ENCODE peak calls at places on chromosomes 6 and 20, in ten cellular contexts. One of them, this sample, is unnamed.

GRCh38 chr6:149938571-149939462 is 3.0 kb upstream of the ULBP2 start:
- DNase-seq in Peyer's patch: peak; percentile 45
- DNase-seq in small intestine: peak; percentile 23
- DNase-seq in thyroid gland: peak; percentile 21
- DNase-seq in lower lobe of right lung: no peak
- DNase-seq in H1: peak; percentile 57
- DNase-seq in GM23338: no peak
- DNase-seq in adrenal gland: peak; percentile 25
- DNase-seq in CD8-positive, alpha-beta T cell: no peak
- DNase-seq in left lung: peak; percentile 77
- DNase-seq in this sample: peak; percentile 62

GRCh38 chr20:61934716-61935530 is 130.8 kb downstream of the TAF4 start:
- DNase-seq in CD8-positive, alpha-beta T cell: no peak
- DNase-seq in lower lobe of right lung: peak; percentile 25
- DNase-seq in H1: peak; percentile 47
- DNase-seq in left lung: peak; percentile 47
- DNase-seq in Peyer's patch: no peak
- DNase-seq in GM23338: no peak
- DNase-seq in small intestine: no peak
- DNase-seq in thyroid gland: no peak
- DNase-seq in adrenal gland: peak; percentile 3
- DNase-seq in this sample: no peak

GRCh38 chr6:19669206-19669605 is 168.0 kb upstream of the ID4 start:
- DNase-seq in GM23338: no peak
- DNase-seq in left lung: no peak
- DNase-seq in Peyer's patch: no peak
- DNase-seq in thyroid gland: no peak
- DNase-seq in CD8-positive, alpha-beta T cell: no peak
- DNase-seq in adrenal gland: no peak
- DNase-seq in small intestine: no peak
- DNase-seq in H1: no peak
- DNase-seq in lower lobe of right lung: no peak
- DNase-seq in this sample: no peak

GRCh38 chr6:130696806-130697205 is 130.4 kb upstream of the SMLR1 start:
- DNase-seq in CD8-positive, alpha-beta T cell: no peak
- DNase-seq in thyroid gland: no peak
- DNase-seq in GM23338: no peak
- DNase-seq in small intestine: no peak
- DNase-seq in Peyer's patch: no peak
- DNase-seq in lower lobe of right lung: no peak
- DNase-seq in H1: no peak
- DNase-seq in left lung: no peak
- DNase-seq in adrenal gland: no peak
- DNase-seq in this sample: no peak

GRCh38 chr6:25229671-25230321 is 49.4 kb upstream of the CARMIL1 start:
- DNase-seq in H1: no peak
- DNase-seq in CD8-positive, alpha-beta T cell: no peak
- DNase-seq in adrenal gland: no peak
- DNase-seq in GM23338: no peak
- DNase-seq in Peyer's patch: no peak
- DNase-seq in small intestine: no peak
- DNase-seq in thyroid gland: no peak
- DNase-seq in lower lobe of right lung: no peak
- DNase-seq in left lung: no peak
- DNase-seq in this sample: no peak

GRCh38 chr6:141483561-141484061 is 649.1 kb upstream of the GJE1 start:
- DNase-seq in left lung: no peak
- DNase-seq in adrenal gland: peak; percentile 22
- DNase-seq in Peyer's patch: peak; percentile 64
- DNase-seq in lower lobe of right lung: no peak
- DNase-seq in small intestine: peak; percentile 63
- DNase-seq in CD8-positive, alpha-beta T cell: peak; percentile 15
- DNase-seq in H1: no peak
- DNase-seq in thyroid gland: no peak
- DNase-seq in GM23338: no peak
- DNase-seq in this sample: peak; percentile 85

GRCh38 chr6:30500421-30501069 is 11.2 kb downstream of the HLA-E start:
- DNase-seq in thyroid gland: no peak
- DNase-seq in H1: no peak
- DNase-seq in left lung: no peak
- DNase-seq in Peyer's patch: peak; percentile 52
- DNase-seq in lower lobe of right lung: no peak
- DNase-seq in CD8-positive, alpha-beta T cell: no peak
- DNase-seq in adrenal gland: no peak
- DNase-seq in GM23338: no peak
- DNase-seq in small intestine: no peak
- DNase-seq in this sample: no peak

GRCh38 chr6:150370112-150370511 is 1.3 kb downstream of the IYD start:
- DNase-seq in adrenal gland: no peak
- DNase-seq in H1: no peak
- DNase-seq in GM23338: no peak
- DNase-seq in small intestine: no peak
- DNase-seq in left lung: no peak
- DNase-seq in CD8-positive, alpha-beta T cell: no peak
- DNase-seq in Peyer's patch: no peak
- DNase-seq in thyroid gland: no peak
- DNase-seq in lower lobe of right lung: no peak
- DNase-seq in this sample: no peak

GRCh38 chr6:127190552-127190951 is 72.1 kb downstream of the RSPO3 start:
- DNase-seq in left lung: no peak
- DNase-seq in H1: no peak
- DNase-seq in GM23338: peak; percentile 52
- DNase-seq in thyroid gland: no peak
- DNase-seq in lower lobe of right lung: no peak
- DNase-seq in Peyer's patch: no peak
- DNase-seq in adrenal gland: no peak
- DNase-seq in small intestine: peak; percentile 6
- DNase-seq in CD8-positive, alpha-beta T cell: no peak
- DNase-seq in this sample: no peak

GRCh38 chr20:41098703-41099250 is 38.6 kb upstream of the PLCG1 start:
- DNase-seq in small intestine: no peak
- DNase-seq in H1: no peak
- DNase-seq in GM23338: no peak
- DNase-seq in lower lobe of right lung: no peak
- DNase-seq in CD8-positive, alpha-beta T cell: no peak
- DNase-seq in left lung: no peak
- DNase-seq in Peyer's patch: no peak
- DNase-seq in adrenal gland: no peak
- DNase-seq in thyroid gland: no peak
- DNase-seq in this sample: no peak

GRCh38 chr6:168985705-168986104 is 267.9 kb downstream of the THBS2 start:
- DNase-seq in GM23338: no peak
- DNase-seq in CD8-positive, alpha-beta T cell: no peak
- DNase-seq in adrenal gland: no peak
- DNase-seq in H1: no peak
- DNase-seq in thyroid gland: no peak
- DNase-seq in lower lobe of right lung: no peak
- DNase-seq in left lung: no peak
- DNase-seq in Peyer's patch: no peak
- DNase-seq in small intestine: no peak
- DNase-seq in this sample: no peak

GRCh38 chr6:108592371-108593337 is 31.9 kb downstream of the FOXO3 start:
- DNase-seq in small intestine: peak; percentile 59
- DNase-seq in Peyer's patch: peak; percentile 85
- DNase-seq in adrenal gland: no peak
- DNase-seq in CD8-positive, alpha-beta T cell: peak; percentile 25
- DNase-seq in H1: no peak
- DNase-seq in left lung: no peak
- DNase-seq in GM23338: peak; percentile 35
- DNase-seq in lower lobe of right lung: no peak
- DNase-seq in thyroid gland: no peak
- DNase-seq in this sample: peak; percentile 67

DNA sequence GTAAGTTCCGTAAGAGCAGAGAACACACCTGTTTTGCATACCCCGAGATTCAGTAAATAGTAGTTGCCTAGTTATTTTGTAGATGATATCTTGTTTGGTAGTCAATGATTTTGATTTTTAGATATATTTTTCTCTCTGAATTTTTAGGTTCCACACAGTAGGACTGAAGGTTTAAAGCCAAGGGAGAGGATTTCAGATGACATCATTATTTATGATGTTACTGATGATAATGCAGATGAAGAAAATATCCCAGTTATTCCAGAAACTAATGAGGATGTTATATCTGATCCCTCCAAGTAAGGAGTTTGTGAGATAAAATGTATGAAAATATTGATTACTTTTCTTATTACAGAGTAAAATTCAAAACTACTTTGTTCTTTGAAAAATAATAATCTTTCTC is 22.6 kb downstream of the HSF2 start:
- DNase-seq in Peyer's patch: no peak
- DNase-seq in CD8-positive, alpha-beta T cell: no peak
- DNase-seq in GM23338: no peak
- DNase-seq in adrenal gland: no peak
- DNase-seq in small intestine: no peak
- DNase-seq in lower lobe of right lung: no peak
- DNase-seq in H1: no peak
- DNase-seq in left lung: no peak
- DNase-seq in thyroid gland: no peak
- DNase-seq in this sample: no peak
- H3K4me1 ChIP-seq in Peyer's patch: no peaks in the 10 kb centered on the region
- H3K4me1 ChIP-seq in CD8-positive, alpha-beta T cell: no peaks in the 10 kb centered on the region
- H3K4me1 ChIP-seq in GM23338: no peaks in the 10 kb centered on the region
- H3K4me1 ChIP-seq in adrenal gland: peaks cover 7% of the 10 kb centered on the region
- H3K4me1 ChIP-seq in small intestine: no peaks in the 10 kb centered on the region
- H3K4me1 ChIP-seq in lower lobe of right lung: no peaks in the 10 kb centered on the region
- H3K4me1 ChIP-seq in H1: no peaks in the 10 kb centered on the region
- H3K4me1 ChIP-seq in left lung: no peaks in the 10 kb centered on the region
- H3K4me1 ChIP-seq in thyroid gland: no peaks in the 10 kb centered on the region
- H3K4me1 ChIP-seq in this sample: no peaks in the 10 kb centered on the region

GRCh38 chr6:75201076-75201475 is 4.8 kb downstream of the COL12A1 start:
- DNase-seq in CD8-positive, alpha-beta T cell: no peak
- DNase-seq in H1: no peak
- DNase-seq in small intestine: no peak
- DNase-seq in left lung: no peak
- DNase-seq in lower lobe of right lung: no peak
- DNase-seq in GM23338: no peak
- DNase-seq in adrenal gland: no peak
- DNase-seq in Peyer's patch: no peak
- DNase-seq in thyroid gland: no peak
- DNase-seq in this sample: no peak
- H3K4me1 ChIP-seq in CD8-positive, alpha-beta T cell: peaks cover 23% of the 10 kb centered on the region
- H3K4me1 ChIP-seq in H1: no peaks in the 10 kb centered on the region
- H3K4me1 ChIP-seq in small intestine: peaks cover 2% of the 10 kb centered on the region
- H3K4me1 ChIP-seq in left lung: peaks cover 9% of the 10 kb centered on the region
- H3K4me1 ChIP-seq in lower lobe of right lung: peaks cover 26% of the 10 kb centered on the region
- H3K4me1 ChIP-seq in GM23338: peaks cover 16% of the 10 kb centered on the region
- H3K4me1 ChIP-seq in adrenal gland: peaks cover 9% of the 10 kb centered on the region
- H3K4me1 ChIP-seq in Peyer's patch: no peaks in the 10 kb centered on the region
- H3K4me1 ChIP-seq in thyroid gland: peaks cover 8% of the 10 kb centered on the region
- H3K4me1 ChIP-seq in this sample: peaks cover 21% of the 10 kb centered on the region

GRCh38 chr6:35050291-35050987 is 90.7 kb downstream of the TCP11 start:
- DNase-seq in Peyer's patch: no peak
- DNase-seq in thyroid gland: no peak
- DNase-seq in adrenal gland: no peak
- DNase-seq in left lung: no peak
- DNase-seq in H1: no peak
- DNase-seq in GM23338: no peak
- DNase-seq in CD8-positive, alpha-beta T cell: no peak
- DNase-seq in small intestine: no peak
- DNase-seq in lower lobe of right lung: no peak
- DNase-seq in this sample: no peak

GRCh38 chr6:35051393-35051792 is 89.7 kb downstream of the TCP11 start:
- DNase-seq in GM23338: no peak
- DNase-seq in left lung: no peak
- DNase-seq in adrenal gland: no peak
- DNase-seq in H1: no peak
- DNase-seq in small intestine: no peak
- DNase-seq in lower lobe of right lung: no peak
- DNase-seq in Peyer's patch: no peak
- DNase-seq in CD8-positive, alpha-beta T cell: no peak
- DNase-seq in thyroid gland: no peak
- DNase-seq in this sample: no peak

GRCh38 chr6:35049885-35050284 is 91.3 kb downstream of the TCP11 start:
- DNase-seq in left lung: no peak
- DNase-seq in GM23338: no peak
- DNase-seq in small intestine: peak; percentile 33
- DNase-seq in adrenal gland: no peak
- DNase-seq in H1: no peak
- DNase-seq in lower lobe of right lung: no peak
- DNase-seq in CD8-positive, alpha-beta T cell: no peak
- DNase-seq in thyroid gland: no peak
- DNase-seq in Peyer's patch: no peak
- DNase-seq in this sample: no peak

GRCh38 chr6:35051997-35052583 is 89.0 kb downstream of the TCP11 start:
- DNase-seq in CD8-positive, alpha-beta T cell: no peak
- DNase-seq in Peyer's patch: no peak
- DNase-seq in H1: no peak
- DNase-seq in adrenal gland: no peak
- DNase-seq in lower lobe of right lung: no peak
- DNase-seq in left lung: no peak
- DNase-seq in GM23338: no peak
- DNase-seq in small intestine: peak; percentile 27
- DNase-seq in thyroid gland: no peak
- DNase-seq in this sample: no peak

GRCh38 chr6:35050988-35051330 is 90.2 kb downstream of the TCP11 start:
- DNase-seq in lower lobe of right lung: no peak
- DNase-seq in Peyer's patch: no peak
- DNase-seq in thyroid gland: no peak
- DNase-seq in GM23338: no peak
- DNase-seq in H1: no peak
- DNase-seq in small intestine: no peak
- DNase-seq in CD8-positive, alpha-beta T cell: no peak
- DNase-seq in adrenal gland: no peak
- DNase-seq in left lung: no peak
- DNase-seq in this sample: no peak
- H3K4me1 ChIP-seq in lower lobe of right lung: peaks cover 63% of the 10 kb centered on the region
- H3K4me1 ChIP-seq in Peyer's patch: no peaks in the 10 kb centered on the region
- H3K4me1 ChIP-seq in thyroid gland: peaks cover 27% of the 10 kb centered on the region
- H3K4me1 ChIP-seq in GM23338: peaks cover 30% of the 10 kb centered on the region
- H3K4me1 ChIP-seq in H1: peaks cover 12% of the 10 kb centered on the region
- H3K4me1 ChIP-seq in small intestine: peaks cover 10% of the 10 kb centered on the region
- H3K4me1 ChIP-seq in CD8-positive, alpha-beta T cell: peaks cover 17% of the 10 kb centered on the region
- H3K4me1 ChIP-seq in adrenal gland: peaks cover 73% of the 10 kb centered on the region
- H3K4me1 ChIP-seq in left lung: peaks cover 47% of the 10 kb centered on the region
- H3K4me1 ChIP-seq in this sample: peaks cover 18% of the 10 kb centered on the region

GRCh38 chr20:5168582-5169396 is 42.0 kb downstream of the CDS2 start:
- DNase-seq in CD8-positive, alpha-beta T cell: no peak
- DNase-seq in Peyer's patch: peak; percentile 39
- DNase-seq in H1: no peak
- DNase-seq in left lung: no peak
- DNase-seq in small intestine: no peak
- DNase-seq in adrenal gland: no peak
- DNase-seq in lower lobe of right lung: no peak
- DNase-seq in GM23338: peak; percentile 52
- DNase-seq in thyroid gland: peak; percentile 17
- DNase-seq in this sample: no peak
- H3K4me1 ChIP-seq in CD8-positive, alpha-beta T cell: peaks cover 28% of the 10 kb centered on the region
- H3K4me1 ChIP-seq in Peyer's patch: no peaks in the 10 kb centered on the region
- H3K4me1 ChIP-seq in H1: peaks cover 8% of the 10 kb centered on the region
- H3K4me1 ChIP-seq in left lung: peaks cover 11% of the 10 kb centered on the region
- H3K4me1 ChIP-seq in small intestine: peaks cover 6% of the 10 kb centered on the region
- H3K4me1 ChIP-seq in adrenal gland: peaks cover 57% of the 10 kb centered on the region
- H3K4me1 ChIP-seq in lower lobe of right lung: peaks cover 63% of the 10 kb centered on the region
- H3K4me1 ChIP-seq in GM23338: peaks cover 31% of the 10 kb centered on the region
- H3K4me1 ChIP-seq in thyroid gland: peaks cover 11% of the 10 kb centered on the region
- H3K4me1 ChIP-seq in this sample: peaks cover 45% of the 10 kb centered on the region

DNA sequence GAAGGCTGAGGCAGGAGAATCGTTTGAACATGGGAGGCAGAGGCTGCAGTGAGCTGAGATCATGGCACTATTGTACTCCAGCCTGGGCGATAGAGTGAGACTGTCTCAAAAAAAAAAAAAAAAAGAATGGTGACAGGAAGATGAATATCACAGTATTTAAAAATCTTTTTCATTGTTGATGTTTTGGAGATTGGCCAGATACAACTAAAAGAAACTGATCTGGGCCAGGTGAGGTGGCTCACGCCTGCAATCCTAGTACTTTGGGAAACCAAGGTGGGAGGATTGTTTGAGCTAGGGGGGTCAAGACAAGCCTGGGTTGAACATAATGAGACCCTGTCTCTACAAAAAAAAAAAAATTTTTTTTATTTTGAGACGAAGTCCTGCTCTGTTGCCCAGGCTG is 52.1 kb downstream of the TRAF3IP2 start:
- DNase-seq in adrenal gland: no peak
- DNase-seq in CD8-positive, alpha-beta T cell: no peak
- DNase-seq in lower lobe of right lung: no peak
- DNase-seq in Peyer's patch: no peak
- DNase-seq in left lung: no peak
- DNase-seq in H1: no peak
- DNase-seq in small intestine: no peak
- DNase-seq in GM23338: no peak
- DNase-seq in thyroid gland: no peak
- DNase-seq in this sample: no peak
- H3K4me1 ChIP-seq in adrenal gland: peaks cover 28% of the 10 kb centered on the region
- H3K4me1 ChIP-seq in CD8-positive, alpha-beta T cell: peaks cover under 1% of the 10 kb centered on the region
- H3K4me1 ChIP-seq in lower lobe of right lung: peaks cover 25% of the 10 kb centered on the region
- H3K4me1 ChIP-seq in Peyer's patch: no peaks in the 10 kb centered on the region
- H3K4me1 ChIP-seq in left lung: peaks cover 16% of the 10 kb centered on the region
- H3K4me1 ChIP-seq in H1: peaks cover 4% of the 10 kb centered on the region
- H3K4me1 ChIP-seq in small intestine: peaks cover 14% of the 10 kb centered on the region
- H3K4me1 ChIP-seq in GM23338: peaks cover 28% of the 10 kb centered on the region
- H3K4me1 ChIP-seq in thyroid gland: peaks cover 58% of the 10 kb centered on the region
- H3K4me1 ChIP-seq in this sample: no peaks in the 10 kb centered on the region

This sample was measured in CD4-positive, alpha-beta memory T cell.